ENCODE peak calls at places on chromosomes 4 and X, in eight cellular contexts. One of them, this sample, is unnamed.

GRCh38 chr4:113212613-113213012 is 163.2 kb downstream of the ANK2 start:
- DNase-seq in stimulated activated CD8-positive, alpha-beta memory T cell treated with anti-CD3 and anti-CD28 coated beads, Interleukin-15, amount 100 ng/mL, for 48 hours: no peak
- DNase-seq in left colon: no peak
- DNase-seq in left ventricle myocardium superior: no peak
- DNase-seq in AG04449: no peak
- DNase-seq in GM10248: no peak
- DNase-seq in CD4-positive, alpha-beta T cell: no peak
- DNase-seq in CD4-positive, alpha-beta memory T cell: no peak
- DNase-seq in this sample: no peak

GRCh38 chrX:129772796-129773431 is 6.8 kb upstream of the SASH3 start:
- DNase-seq in stimulated activated CD8-positive, alpha-beta memory T cell treated with anti-CD3 and anti-CD28 coated beads, Interleukin-15, amount 100 ng/mL, for 48 hours: no peak
- DNase-seq in left colon: peak; percentile 77
- DNase-seq in left ventricle myocardium superior: peak; percentile 63
- DNase-seq in AG04449: no peak
- DNase-seq in GM10248: peak; percentile 64
- DNase-seq in CD4-positive, alpha-beta T cell: no peak
- DNase-seq in CD4-positive, alpha-beta memory T cell: no peak
- DNase-seq in this sample: no peak

GRCh38 chr4:88613417-88613875 is 21.2 kb downstream of the HERC3 start:
- DNase-seq in stimulated activated CD8-positive, alpha-beta memory T cell treated with anti-CD3 and anti-CD28 coated beads, Interleukin-15, amount 100 ng/mL, for 48 hours: no peak
- DNase-seq in left colon: no peak
- DNase-seq in left ventricle myocardium superior: no peak
- DNase-seq in AG04449: no peak
- DNase-seq in GM10248: no peak
- DNase-seq in CD4-positive, alpha-beta T cell: peak; percentile 21
- DNase-seq in CD4-positive, alpha-beta memory T cell: peak; percentile 84
- DNase-seq in this sample: peak; percentile 26

GRCh38 chrX:38664285-38664684 is 102.9 kb downstream of the TSPAN7 start:
- DNase-seq in stimulated activated CD8-positive, alpha-beta memory T cell treated with anti-CD3 and anti-CD28 coated beads, Interleukin-15, amount 100 ng/mL, for 48 hours: no peak
- DNase-seq in left colon: no peak
- DNase-seq in left ventricle myocardium superior: no peak
- DNase-seq in AG04449: peak; percentile 0
- DNase-seq in GM10248: no peak
- DNase-seq in CD4-positive, alpha-beta T cell: no peak
- DNase-seq in CD4-positive, alpha-beta memory T cell: no peak
- DNase-seq in this sample: peak; percentile 46

GRCh38 chr4:55437356-55437796 is 41.6 kb downstream of the TMEM165 start:
- DNase-seq in stimulated activated CD8-positive, alpha-beta memory T cell treated with anti-CD3 and anti-CD28 coated beads, Interleukin-15, amount 100 ng/mL, for 48 hours: no peak
- DNase-seq in left colon: no peak
- DNase-seq in left ventricle myocardium superior: no peak
- DNase-seq in AG04449: no peak
- DNase-seq in GM10248: no peak
- DNase-seq in CD4-positive, alpha-beta T cell: no peak
- DNase-seq in CD4-positive, alpha-beta memory T cell: no peak
- DNase-seq in this sample: no peak

GRCh38 chr4:161869511-161869910 is 294.3 kb downstream of the FSTL5 start:
- DNase-seq in stimulated activated CD8-positive, alpha-beta memory T cell treated with anti-CD3 and anti-CD28 coated beads, Interleukin-15, amount 100 ng/mL, for 48 hours: no peak
- DNase-seq in left colon: no peak
- DNase-seq in left ventricle myocardium superior: no peak
- DNase-seq in AG04449: no peak
- DNase-seq in GM10248: no peak
- DNase-seq in CD4-positive, alpha-beta T cell: no peak
- DNase-seq in CD4-positive, alpha-beta memory T cell: no peak
- DNase-seq in this sample: no peak

GRCh38 chr4:39067451-39067850 is 5.4 kb downstream of the KLHL5 start:
- DNase-seq in stimulated activated CD8-positive, alpha-beta memory T cell treated with anti-CD3 and anti-CD28 coated beads, Interleukin-15, amount 100 ng/mL, for 48 hours: no peak
- DNase-seq in left colon: no peak
- DNase-seq in left ventricle myocardium superior: no peak
- DNase-seq in AG04449: no peak
- DNase-seq in GM10248: no peak
- DNase-seq in CD4-positive, alpha-beta T cell: no peak
- DNase-seq in CD4-positive, alpha-beta memory T cell: no peak
- DNase-seq in this sample: no peak

GRCh38 chr4:156898373-156899117 is 73.1 kb downstream of the PDGFC start:
- DNase-seq in stimulated activated CD8-positive, alpha-beta memory T cell treated with anti-CD3 and anti-CD28 coated beads, Interleukin-15, amount 100 ng/mL, for 48 hours: no peak
- DNase-seq in left colon: no peak
- DNase-seq in left ventricle myocardium superior: no peak
- DNase-seq in AG04449: no peak
- DNase-seq in GM10248: no peak
- DNase-seq in CD4-positive, alpha-beta T cell: no peak
- DNase-seq in CD4-positive, alpha-beta memory T cell: no peak
- DNase-seq in this sample: no peak

GRCh38 chr4:108906866-108907367 is 144.1 kb upstream of the ETNPPL start:
- DNase-seq in stimulated activated CD8-positive, alpha-beta memory T cell treated with anti-CD3 and anti-CD28 coated beads, Interleukin-15, amount 100 ng/mL, for 48 hours: no peak
- DNase-seq in left colon: no peak
- DNase-seq in left ventricle myocardium superior: no peak
- DNase-seq in AG04449: no peak
- DNase-seq in GM10248: no peak
- DNase-seq in CD4-positive, alpha-beta T cell: no peak
- DNase-seq in CD4-positive, alpha-beta memory T cell: no peak
- DNase-seq in this sample: no peak

GRCh38 chr4:188387134-188387791 is 248.0 kb downstream of the TRIML1 start:
- DNase-seq in stimulated activated CD8-positive, alpha-beta memory T cell treated with anti-CD3 and anti-CD28 coated beads, Interleukin-15, amount 100 ng/mL, for 48 hours: no peak
- DNase-seq in left colon: no peak
- DNase-seq in left ventricle myocardium superior: no peak
- DNase-seq in AG04449: peak; percentile 9
- DNase-seq in GM10248: no peak
- DNase-seq in CD4-positive, alpha-beta T cell: no peak
- DNase-seq in CD4-positive, alpha-beta memory T cell: no peak
- DNase-seq in this sample: no peak

GRCh38 chr4:168769416-168769815 is 240.6 kb downstream of the CBR4 start:
- DNase-seq in stimulated activated CD8-positive, alpha-beta memory T cell treated with anti-CD3 and anti-CD28 coated beads, Interleukin-15, amount 100 ng/mL, for 48 hours: no peak
- DNase-seq in left colon: no peak
- DNase-seq in left ventricle myocardium superior: no peak
- DNase-seq in AG04449: peak; percentile 66
- DNase-seq in GM10248: no peak
- DNase-seq in CD4-positive, alpha-beta T cell: no peak
- DNase-seq in CD4-positive, alpha-beta memory T cell: no peak
- DNase-seq in this sample: no peak

GRCh38 chr4:105536601-105537000 is 15.8 kb upstream of the ARHGEF38 start:
- DNase-seq in stimulated activated CD8-positive, alpha-beta memory T cell treated with anti-CD3 and anti-CD28 coated beads, Interleukin-15, amount 100 ng/mL, for 48 hours: no peak
- DNase-seq in left colon: no peak
- DNase-seq in left ventricle myocardium superior: no peak
- DNase-seq in AG04449: no peak
- DNase-seq in GM10248: no peak
- DNase-seq in CD4-positive, alpha-beta T cell: no peak
- DNase-seq in CD4-positive, alpha-beta memory T cell: no peak
- DNase-seq in this sample: no peak

GRCh38 chr4:149896428-149896827 is 80.8 kb upstream of the IQCM start:
- DNase-seq in stimulated activated CD8-positive, alpha-beta memory T cell treated with anti-CD3 and anti-CD28 coated beads, Interleukin-15, amount 100 ng/mL, for 48 hours: no peak
- DNase-seq in left colon: no peak
- DNase-seq in left ventricle myocardium superior: no peak
- DNase-seq in AG04449: no peak
- DNase-seq in GM10248: no peak
- DNase-seq in CD4-positive, alpha-beta T cell: no peak
- DNase-seq in CD4-positive, alpha-beta memory T cell: no peak
- DNase-seq in this sample: no peak

GRCh38 chr4:13483142-13484044 is 747 bp downstream of the RAB28 start:
- DNase-seq in stimulated activated CD8-positive, alpha-beta memory T cell treated with anti-CD3 and anti-CD28 coated beads, Interleukin-15, amount 100 ng/mL, for 48 hours: no peak
- DNase-seq in left colon: no peak
- DNase-seq in left ventricle myocardium superior: no peak
- DNase-seq in AG04449: peak; percentile 29
- DNase-seq in GM10248: peak; percentile 18
- DNase-seq in CD4-positive, alpha-beta T cell: no peak
- DNase-seq in CD4-positive, alpha-beta memory T cell: no peak
- DNase-seq in this sample: peak; percentile 32

GRCh38 chrX:136867518-136867917 is 13.0 kb downstream of the RBMX start:
- DNase-seq in stimulated activated CD8-positive, alpha-beta memory T cell treated with anti-CD3 and anti-CD28 coated beads, Interleukin-15, amount 100 ng/mL, for 48 hours: no peak
- DNase-seq in left colon: no peak
- DNase-seq in left ventricle myocardium superior: no peak
- DNase-seq in AG04449: no peak
- DNase-seq in GM10248: no peak
- DNase-seq in CD4-positive, alpha-beta T cell: no peak
- DNase-seq in CD4-positive, alpha-beta memory T cell: no peak
- DNase-seq in this sample: no peak

GRCh38 chrX:129777218-129777768 is 2.5 kb upstream of the SASH3 start:
- DNase-seq in stimulated activated CD8-positive, alpha-beta memory T cell treated with anti-CD3 and anti-CD28 coated beads, Interleukin-15, amount 100 ng/mL, for 48 hours: peak; percentile 67
- DNase-seq in left colon: peak; percentile 71
- DNase-seq in left ventricle myocardium superior: peak; percentile 63
- DNase-seq in AG04449: no peak
- DNase-seq in GM10248: peak; percentile 54
- DNase-seq in CD4-positive, alpha-beta T cell: peak; percentile 60
- DNase-seq in CD4-positive, alpha-beta memory T cell: peak; percentile 74
- DNase-seq in this sample: no peak

GRCh38 chr4:159048166-159048886 is 54.6 kb upstream of the RAPGEF2 start:
- DNase-seq in stimulated activated CD8-positive, alpha-beta memory T cell treated with anti-CD3 and anti-CD28 coated beads, Interleukin-15, amount 100 ng/mL, for 48 hours: no peak
- DNase-seq in left colon: peak; percentile 78
- DNase-seq in left ventricle myocardium superior: peak; percentile 81
- DNase-seq in AG04449: no peak
- DNase-seq in GM10248: no peak
- DNase-seq in CD4-positive, alpha-beta T cell: no peak
- DNase-seq in CD4-positive, alpha-beta memory T cell: no peak
- DNase-seq in this sample: peak; percentile 62

GRCh38 chr4:6674500-6675149 is 19.1 kb upstream of the S100P start:
- DNase-seq in stimulated activated CD8-positive, alpha-beta memory T cell treated with anti-CD3 and anti-CD28 coated beads, Interleukin-15, amount 100 ng/mL, for 48 hours: no peak
- DNase-seq in left colon: peak; percentile 61
- DNase-seq in left ventricle myocardium superior: no peak
- DNase-seq in AG04449: no peak
- DNase-seq in GM10248: peak; percentile 68
- DNase-seq in CD4-positive, alpha-beta T cell: peak; percentile 60
- DNase-seq in CD4-positive, alpha-beta memory T cell: peak; percentile 76
- DNase-seq in this sample: peak; percentile 44

GRCh38 chr4:107711831-107712230 is 8.2 kb downstream of the PAPSS1 start:
- DNase-seq in stimulated activated CD8-positive, alpha-beta memory T cell treated with anti-CD3 and anti-CD28 coated beads, Interleukin-15, amount 100 ng/mL, for 48 hours: no peak
- DNase-seq in left colon: no peak
- DNase-seq in left ventricle myocardium superior: no peak
- DNase-seq in AG04449: no peak
- DNase-seq in GM10248: no peak
- DNase-seq in CD4-positive, alpha-beta T cell: no peak
- DNase-seq in CD4-positive, alpha-beta memory T cell: no peak
- DNase-seq in this sample: no peak

GRCh38 chr4:1864076-1865008 is 6.9 kb upstream of the NSD2 start:
- DNase-seq in stimulated activated CD8-positive, alpha-beta memory T cell treated with anti-CD3 and anti-CD28 coated beads, Interleukin-15, amount 100 ng/mL, for 48 hours: no peak
- DNase-seq in left colon: no peak
- DNase-seq in left ventricle myocardium superior: no peak
- DNase-seq in AG04449: no peak
- DNase-seq in GM10248: no peak
- DNase-seq in CD4-positive, alpha-beta T cell: no peak
- DNase-seq in CD4-positive, alpha-beta memory T cell: no peak
- DNase-seq in this sample: peak; percentile 71

GRCh38 chr4:16693641-16694040 is 204.8 kb downstream of the LDB2 start:
- DNase-seq in stimulated activated CD8-positive, alpha-beta memory T cell treated with anti-CD3 and anti-CD28 coated beads, Interleukin-15, amount 100 ng/mL, for 48 hours: no peak
- DNase-seq in left colon: no peak
- DNase-seq in left ventricle myocardium superior: no peak
- DNase-seq in AG04449: no peak
- DNase-seq in GM10248: no peak
- DNase-seq in CD4-positive, alpha-beta T cell: no peak
- DNase-seq in CD4-positive, alpha-beta memory T cell: no peak
- DNase-seq in this sample: no peak

GRCh38 chr4:10097906-10098769 is 18.5 kb downstream of the WDR1 start:
- DNase-seq in stimulated activated CD8-positive, alpha-beta memory T cell treated with anti-CD3 and anti-CD28 coated beads, Interleukin-15, amount 100 ng/mL, for 48 hours: no peak
- DNase-seq in left colon: no peak
- DNase-seq in left ventricle myocardium superior: no peak
- DNase-seq in AG04449: no peak
- DNase-seq in GM10248: no peak
- DNase-seq in CD4-positive, alpha-beta T cell: no peak
- DNase-seq in CD4-positive, alpha-beta memory T cell: no peak
- DNase-seq in this sample: no peak

GRCh38 chr4:31362756-31363155 is 642.6 kb downstream of the PCDH7 start:
- DNase-seq in stimulated activated CD8-positive, alpha-beta memory T cell treated with anti-CD3 and anti-CD28 coated beads, Interleukin-15, amount 100 ng/mL, for 48 hours: no peak
- DNase-seq in left colon: no peak
- DNase-seq in left ventricle myocardium superior: no peak
- DNase-seq in AG04449: no peak
- DNase-seq in GM10248: no peak
- DNase-seq in CD4-positive, alpha-beta T cell: no peak
- DNase-seq in CD4-positive, alpha-beta memory T cell: no peak
- DNase-seq in this sample: no peak

GRCh38 chrX:97158270-97158669 is 274.6 kb downstream of the RPA4 start:
- DNase-seq in stimulated activated CD8-positive, alpha-beta memory T cell treated with anti-CD3 and anti-CD28 coated beads, Interleukin-15, amount 100 ng/mL, for 48 hours: no peak
- DNase-seq in left colon: no peak
- DNase-seq in left ventricle myocardium superior: no peak
- DNase-seq in AG04449: no peak
- DNase-seq in GM10248: no peak
- DNase-seq in CD4-positive, alpha-beta T cell: no peak
- DNase-seq in CD4-positive, alpha-beta memory T cell: no peak
- DNase-seq in this sample: no peak

This sample was measured in SK-N-DZ.